ENCODE peak calls at places on chromosomes 7 and 10, in seven cellular contexts. X is memory B cell, T is EL, Y is GOT3, N is pancreas, O is T-cell, D is upper lobe of right lung. P is an unnamed sample.

GRCh38 chr7:95577137-95577536 is 19.2 kb downstream of the PDK4 start:
- DNase-seq in X (no peak), T (peak), Y (peak), N (no peak), O (no peak), D (no peak), P (no peak)

GRCh38 chr10:113780681-113781250 is 29.3 kb downstream of the PLEKHS1 start:
- DNase-seq in X (no peak), T (peak), Y (no peak), N (no peak), O (no peak), D (no peak), P (peak)

GRCh38 chr7:141785711-141786552 is 4.1 kb upstream of the TAS2R5 start:
- DNase-seq in X (no peak), T (peak), Y (no peak), N (no peak), O (no peak), D (no peak), P (peak)

GRCh38 chr10:25226775-25227682 is 52.2 kb downstream of the GPR158 start:
- DNase-seq in X (no peak), T (peak), Y (no peak), N (peak), O (no peak), D (no peak), P (peak)

GRCh38 chr7:133044722-133045473 is 37.0 kb downstream of the CHCHD3 start:
- DNase-seq in X (no peak), T (no peak), Y (no peak), N (no peak), O (no peak), D (no peak), P (no peak)

GRCh38 chr7:1341995-1342645 is 109.4 kb downstream of the UNCX start:
- DNase-seq in X (no peak), T (no peak), Y (no peak), N (no peak), O (no peak), D (no peak), P (no peak)

GRCh38 chr10:96305019-96305418 is 785 bp downstream of the DNTT start:
- DNase-seq in X (no peak), T (no peak), Y (no peak), N (no peak), O (no peak), D (no peak), P (no peak)

GRCh38 chr10:5070648-5071410 is 23.4 kb upstream of the AKR1C3 start:
- DNase-seq in X (no peak), T (no peak), Y (no peak), N (peak), O (no peak), D (no peak), P (no peak)

GRCh38 chr7:149598721-149599308 is 101.2 kb upstream of the ZNF746 start:
- DNase-seq in X (no peak), T (peak), Y (no peak), N (no peak), O (no peak), D (no peak), P (peak)

GRCh38 chr7:101156866-101157589 is 2.8 kb downstream of the AP1S1 start:
- DNase-seq in X (no peak), T (no peak), Y (no peak), N (no peak), O (no peak), D (no peak), P (no peak)

GRCh38 chr10:67492317-67493019 is 203.5 kb downstream of the CTNNA3 start:
- DNase-seq in X (no peak), T (no peak), Y (no peak), N (no peak), O (no peak), D (no peak), P (no peak)

GRCh38 chr10:132554991-132555647 is 17.5 kb downstream of the INPP5A start:
- DNase-seq in X (peak), T (no peak), Y (no peak), N (no peak), O (peak), D (peak), P (no peak)

GRCh38 chr7:141126107-141126506 is 52.2 kb downstream of the TMEM178B start:
- DNase-seq in X (no peak), T (no peak), Y (no peak), N (no peak), O (no peak), D (no peak), P (no peak)

GRCh38 chr7:1100886-1101579 is 13.1 kb downstream of the GPER1 start:
- DNase-seq in X (no peak), T (no peak), Y (no peak), N (no peak), O (no peak), D (no peak), P (no peak)

GRCh38 chr10:73965890-73966768 is 31.8 kb upstream of the VCL start:
- DNase-seq in X (no peak), T (peak), Y (peak), N (peak), O (no peak), D (peak), P (peak)

GRCh38 chr10:87619705-87620104 is 40.0 kb upstream of the PAPSS2 start:
- DNase-seq in X (no peak), T (peak), Y (no peak), N (no peak), O (no peak), D (peak), P (no peak)

P was measured in NCI-H146.